ENCODE peak calls at places on chromosomes 7 and 10, in seven cellular contexts. K, O, P, I, A, U and N are unnamed samples.

GRCh38 chr10:5958077-5958476 is 19.3 kb downstream of the IL15RA start:
- DNase-seq in K (no peak), O (no peak), P (no peak), I (no peak), A (no peak), U (no peak), N (no peak)

GRCh38 chr10:131882590-131883451 is 18.0 kb upstream of the PPP2R2D start:
- DNase-seq in K (no peak), O (no peak), P (no peak), I (no peak), A (no peak), U (no peak), N (no peak)

GRCh38 chr7:123022576-123022975 is 27.1 kb upstream of the TAS2R16 start:
- DNase-seq in K (no peak), O (no peak), P (no peak), I (no peak), A (no peak), U (no peak), N (no peak)

GRCh38 chr7:34073676-34074075 is 168.3 kb downstream of the BMPER start:
- DNase-seq in K (no peak), O (no peak), P (no peak), I (no peak), A (no peak), U (no peak), N (no peak)

GRCh38 chr10:100730739-100731602 is 14.4 kb upstream of the PAX2 start:
- DNase-seq in K (no peak), O (peak; percentile 51), P (no peak), I (no peak), A (no peak), U (peak; percentile 41), N (peak; percentile 68)

GRCh38 chr7:5766321-5766761 is 15.1 kb downstream of the RNF216 start:
- DNase-seq in K (no peak), O (no peak), P (no peak), I (no peak), A (no peak), U (no peak), N (no peak)

GRCh38 chr10:88186335-88186734 is 322.9 kb downstream of the PTEN start:
- DNase-seq in K (no peak), O (no peak), P (no peak), I (no peak), A (no peak), U (no peak), N (no peak)

GRCh38 chr10:89643812-89644690 is 991 bp downstream of the PANK1 start:
- DNase-seq in K (peak; percentile 72), O (peak; percentile 92), P (peak; percentile 89), I (peak; percentile 75), A (peak; percentile 91), U (peak; percentile 98), N (peak; percentile 70)

GRCh38 chr7:114554781-114555537 is 140.3 kb downstream of the FOXP2 start:
- DNase-seq in K (no peak), O (peak; percentile 78), P (no peak), I (peak; percentile 3), A (peak; percentile 23), U (no peak), N (no peak)

GRCh38 chr7:25392571-25393338 is 164.5 kb upstream of the NPVF start:
- DNase-seq in K (no peak), O (no peak), P (no peak), I (no peak), A (no peak), U (peak; percentile 55), N (no peak)

GRCh38 chr7:26457702-26458327 is 166.2 kb downstream of the SNX10 start:
- DNase-seq in K (no peak), O (no peak), P (no peak), I (no peak), A (no peak), U (no peak), N (no peak)

GRCh38 chr10:128326251-128326650 is 200.0 kb upstream of the MKI67 start:
- DNase-seq in K (no peak), O (no peak), P (no peak), I (no peak), A (no peak), U (no peak), N (no peak)

GRCh38 chr7:16609842-16610450 is 35.6 kb downstream of the ANKMY2 start:
- DNase-seq in K (no peak), O (no peak), P (no peak), I (no peak), A (no peak), U (no peak), N (no peak)

GRCh38 chr10:123148414-123149161 is 652 bp downstream of the HMX2 start:
- DNase-seq in K (no peak), O (no peak), P (no peak), I (no peak), A (no peak), U (peak; percentile 75), N (no peak)

GRCh38 chr7:11689096-11689495 is 142.9 kb downstream of the THSD7A start:
- DNase-seq in K (no peak), O (no peak), P (no peak), I (no peak), A (no peak), U (no peak), N (no peak)

GRCh38 chr7:105003275-105003674 is 10.7 kb upstream of the KMT2E start:
- DNase-seq in K (no peak), O (no peak), P (peak; percentile 54), I (no peak), A (no peak), U (no peak), N (no peak)

GRCh38 chr7:13282377-13282980 is 595.0 kb downstream of the ARL4A start:
- DNase-seq in K (no peak), O (no peak), P (no peak), I (no peak), A (peak; percentile 35), U (peak; percentile 32), N (no peak)

GRCh38 chr10:63630085-63630927 is 109.1 kb downstream of the REEP3 start:
- DNase-seq in K (peak; percentile 91), O (peak; percentile 77), P (peak; percentile 91), I (peak; percentile 63), A (peak; percentile 63), U (peak; percentile 91), N (peak; percentile 68)

GRCh38 chr10:129521161-129522025 is 54.4 kb downstream of the MGMT start:
- DNase-seq in K (no peak), O (no peak), P (no peak), I (no peak), A (no peak), U (no peak), N (no peak)

DNA sequence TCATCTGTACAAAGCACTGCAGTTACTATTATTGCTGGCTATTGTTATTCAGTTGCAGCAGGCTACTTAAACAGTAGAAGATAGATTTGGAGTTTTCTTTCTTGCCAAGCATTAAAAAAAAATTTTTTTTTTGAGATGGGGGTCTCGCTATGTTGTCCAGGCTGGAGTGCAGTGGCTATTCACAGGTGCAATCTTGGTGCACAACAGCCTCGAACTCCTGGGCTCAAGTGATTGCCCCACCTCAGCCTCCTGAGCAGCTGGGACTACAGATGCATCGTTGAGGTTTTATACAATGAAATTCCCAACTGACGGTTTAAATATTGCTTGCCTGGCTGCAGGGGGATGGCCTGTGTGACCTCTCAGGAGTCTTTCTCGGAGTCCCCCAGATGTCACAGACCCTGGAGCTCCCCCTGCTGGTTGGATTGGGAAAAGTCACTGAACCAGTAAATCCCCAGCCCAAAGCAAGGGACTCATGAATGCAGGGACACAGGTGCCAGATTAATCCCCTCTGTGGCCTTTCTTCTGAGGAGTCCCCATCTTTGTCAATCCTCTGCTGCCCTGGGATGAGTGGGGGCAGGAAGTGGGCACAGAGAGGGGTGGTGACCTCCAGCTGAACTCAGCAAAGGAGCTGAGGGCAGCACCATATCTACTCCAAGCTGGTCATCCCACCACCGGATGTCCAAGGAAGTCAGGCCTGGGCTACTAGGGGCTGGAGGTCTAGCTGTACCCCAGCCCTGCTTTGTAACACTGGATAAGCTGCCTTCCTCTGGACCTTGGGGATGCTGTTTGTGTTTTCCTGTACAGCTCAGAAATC is 149.6 kb downstream of the C10orf105 start:
- DNase-seq in K (peak; percentile 71), O (peak; percentile 47), P (peak; percentile 81), I (peak; percentile 77), A (peak; percentile 18), U (peak; percentile 90), N (peak; percentile 72)
- TF ChIP-seq POLR2AphosphoS5 in K (no peak), O (no peak), P (no peak), I (no peak), A (no peak), U (no peak), N (no peak)

DNA sequence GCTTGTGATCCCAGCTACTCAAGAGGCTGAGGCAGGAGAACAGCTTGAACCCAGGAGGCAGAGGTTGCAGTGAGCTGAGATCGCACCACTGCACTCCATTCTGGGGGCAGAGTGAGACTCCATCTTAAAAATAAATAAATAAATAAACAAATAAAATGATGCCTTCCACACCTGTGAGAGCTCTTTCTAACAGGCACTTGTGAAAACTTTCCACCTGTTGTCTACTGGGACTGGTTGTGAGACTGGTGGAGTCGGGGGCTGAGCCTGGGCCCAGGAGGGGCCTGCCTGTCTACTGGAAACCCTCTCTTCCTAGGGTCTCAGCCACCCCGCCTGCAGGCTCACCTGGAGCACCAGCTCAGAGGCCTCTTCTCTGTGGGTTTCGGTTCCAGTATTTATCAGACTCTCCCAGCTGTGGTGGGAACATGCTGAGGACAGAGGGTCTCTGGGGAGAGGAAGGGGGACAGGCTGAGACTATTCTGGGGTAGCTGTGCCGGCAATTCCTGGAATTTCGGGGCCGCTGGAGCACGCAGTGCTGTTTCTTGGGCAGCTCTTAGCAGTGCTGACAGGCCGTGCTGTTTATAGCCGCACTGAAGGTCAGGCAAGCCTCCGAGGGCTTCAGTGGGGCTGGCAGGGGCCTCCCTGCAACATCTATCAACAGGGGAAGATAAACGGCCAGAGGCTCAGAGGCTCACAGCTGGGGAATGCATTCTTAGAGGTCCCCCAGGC is 3.8 kb downstream of the LDB3 start:
- DNase-seq in K (no peak), O (no peak), P (no peak), I (peak; percentile 53), A (no peak), U (peak; percentile 24), N (no peak)
- TF ChIP-seq POLR2AphosphoS5 in K (no peak), O (no peak), P (no peak), I (no peak), A (no peak), U (no peak), N (no peak)

GRCh38 chr7:2383543-2384274 is 19.7 kb upstream of the CHST12 start:
- DNase-seq in K (no peak), O (no peak), P (no peak), I (no peak), A (no peak), U (no peak), N (no peak)

GRCh38 chr7:2386964-2387669 is 16.3 kb upstream of the CHST12 start:
- DNase-seq in K (no peak), O (no peak), P (no peak), I (no peak), A (no peak), U (peak; percentile 47), N (no peak)

GRCh38 chr7:2388637-2388954 is 14.8 kb upstream of the CHST12 start:
- DNase-seq in K (no peak), O (no peak), P (no peak), I (no peak), A (no peak), U (no peak), N (no peak)

GRCh38 chr7:2384354-2385243 is 18.8 kb upstream of the CHST12 start:
- DNase-seq in K (no peak), O (no peak), P (no peak), I (no peak), A (no peak), U (peak; percentile 48), N (no peak)

GRCh38 chr7:2387897-2388636 is 15.3 kb upstream of the CHST12 start:
- DNase-seq in K (no peak), O (no peak), P (no peak), I (no peak), A (no peak), U (no peak), N (no peak)
- TF ChIP-seq POLR2AphosphoS5 in K (peak; percentile 14), O (no peak), P (no peak), I (no peak), A (no peak), U (no peak), N (no peak)

GRCh38 chr7:77202544-77202976 is 2.9 kb upstream of the FGL2 start:
- DNase-seq in K (no peak), O (no peak), P (peak; percentile 37), I (no peak), A (no peak), U (no peak), N (peak; percentile 19)
- TF ChIP-seq POLR2AphosphoS5 in K (no peak), O (no peak), P (peak; percentile 40), I (no peak), A (no peak), U (no peak), N (peak; percentile 54)